ENCODE peak calls at places on chromosomes 16 and 17, in seven cellular contexts. One of them, this sample, is unnamed.

GRCh38 chr17:73678999-73679398 is 34.8 kb upstream of the SDK2 start:
- DNase-seq in mesothelial cell of epicardium: no peak
- DNase-seq in breast epithelium: no peak
- DNase-seq in HFFc6: no peak
- DNase-seq in sigmoid colon: no peak
- DNase-seq in AG04450: no peak
- DNase-seq in epithelial cell of esophagus: no peak
- DNase-seq in this sample: no peak

GRCh38 chr17:82230627-82231311 is 1.9 kb downstream of the SLC16A3 start:
- DNase-seq in mesothelial cell of epicardium: peak
- DNase-seq in breast epithelium: peak
- DNase-seq in HFFc6: peak
- DNase-seq in sigmoid colon: peak
- DNase-seq in AG04450: no peak
- DNase-seq in epithelial cell of esophagus: peak
- DNase-seq in this sample: peak

GRCh38 chr17:80361495-80362220 is 53.3 kb upstream of the ENDOV start:
- DNase-seq in mesothelial cell of epicardium: no peak
- DNase-seq in breast epithelium: no peak
- DNase-seq in HFFc6: no peak
- DNase-seq in sigmoid colon: peak
- DNase-seq in AG04450: no peak
- DNase-seq in epithelial cell of esophagus: peak
- DNase-seq in this sample: no peak

GRCh38 chr16:73052441-73053030 is 4.6 kb upstream of the ZFHX3 start:
- DNase-seq in mesothelial cell of epicardium: no peak
- DNase-seq in breast epithelium: no peak
- DNase-seq in HFFc6: no peak
- DNase-seq in sigmoid colon: peak
- DNase-seq in AG04450: no peak
- DNase-seq in epithelial cell of esophagus: no peak
- DNase-seq in this sample: no peak

GRCh38 chr16:66714659-66715307 is 18.2 kb upstream of the CMTM4 start:
- DNase-seq in mesothelial cell of epicardium: no peak
- DNase-seq in breast epithelium: no peak
- DNase-seq in HFFc6: no peak
- DNase-seq in sigmoid colon: peak
- DNase-seq in AG04450: no peak
- DNase-seq in epithelial cell of esophagus: peak
- DNase-seq in this sample: no peak

GRCh38 chr16:1991135-1991551 is 1.4 kb downstream of the SYNGR3 start:
- DNase-seq in mesothelial cell of epicardium: no peak
- DNase-seq in breast epithelium: no peak
- DNase-seq in HFFc6: no peak
- DNase-seq in sigmoid colon: no peak
- DNase-seq in AG04450: no peak
- DNase-seq in epithelial cell of esophagus: no peak
- DNase-seq in this sample: no peak

GRCh38 chr17:39757931-39758873 is 20.5 kb downstream of the GRB7 start:
- DNase-seq in mesothelial cell of epicardium: no peak
- DNase-seq in breast epithelium: no peak
- DNase-seq in HFFc6: no peak
- DNase-seq in sigmoid colon: peak
- DNase-seq in AG04450: no peak
- DNase-seq in epithelial cell of esophagus: no peak
- DNase-seq in this sample: no peak

GRCh38 chr16:2036200-2036966 is 9.7 kb downstream of the NHERF2 start:
- DNase-seq in mesothelial cell of epicardium: no peak
- DNase-seq in breast epithelium: no peak
- DNase-seq in HFFc6: no peak
- DNase-seq in sigmoid colon: peak
- DNase-seq in AG04450: no peak
- DNase-seq in epithelial cell of esophagus: no peak
- DNase-seq in this sample: no peak

GRCh38 chr16:9183682-9184353 is 92.4 kb downstream of the HAPSTR1 start:
- DNase-seq in mesothelial cell of epicardium: no peak
- DNase-seq in breast epithelium: no peak
- DNase-seq in HFFc6: no peak
- DNase-seq in sigmoid colon: no peak
- DNase-seq in AG04450: no peak
- DNase-seq in epithelial cell of esophagus: no peak
- DNase-seq in this sample: no peak

GRCh38 chr17:80797741-80798594 is 193.7 kb upstream of the CHMP6 start:
- DNase-seq in mesothelial cell of epicardium: no peak
- DNase-seq in breast epithelium: no peak
- DNase-seq in HFFc6: no peak
- DNase-seq in sigmoid colon: no peak
- DNase-seq in AG04450: no peak
- DNase-seq in epithelial cell of esophagus: no peak
- DNase-seq in this sample: no peak

GRCh38 chr17:51647873-51648272 is 387.5 kb downstream of the UTP18 start:
- DNase-seq in mesothelial cell of epicardium: no peak
- DNase-seq in breast epithelium: no peak
- DNase-seq in HFFc6: no peak
- DNase-seq in sigmoid colon: no peak
- DNase-seq in AG04450: no peak
- DNase-seq in epithelial cell of esophagus: peak
- DNase-seq in this sample: no peak

GRCh38 chr16:70553175-70553574 is 29.6 kb downstream of the SF3B3 start:
- DNase-seq in mesothelial cell of epicardium: no peak
- DNase-seq in breast epithelium: no peak
- DNase-seq in HFFc6: peak
- DNase-seq in sigmoid colon: no peak
- DNase-seq in AG04450: no peak
- DNase-seq in epithelial cell of esophagus: peak
- DNase-seq in this sample: no peak

GRCh38 chr16:48126801-48127644 is 28.8 kb downstream of the ABCC12 start:
- DNase-seq in mesothelial cell of epicardium: no peak
- DNase-seq in breast epithelium: no peak
- DNase-seq in HFFc6: peak
- DNase-seq in sigmoid colon: no peak
- DNase-seq in AG04450: peak
- DNase-seq in epithelial cell of esophagus: peak
- DNase-seq in this sample: no peak

GRCh38 chr17:50872710-50873424 is 6.7 kb upstream of the TOB1 start:
- DNase-seq in mesothelial cell of epicardium: no peak
- DNase-seq in breast epithelium: peak
- DNase-seq in HFFc6: peak
- DNase-seq in sigmoid colon: peak
- DNase-seq in AG04450: no peak
- DNase-seq in epithelial cell of esophagus: peak
- DNase-seq in this sample: no peak

GRCh38 chr16:78444-79145 is 570 bp downstream of the MPG start:
- DNase-seq in mesothelial cell of epicardium: no peak
- DNase-seq in breast epithelium: no peak
- DNase-seq in HFFc6: peak
- DNase-seq in sigmoid colon: peak
- DNase-seq in AG04450: no peak
- DNase-seq in epithelial cell of esophagus: peak
- DNase-seq in this sample: no peak

GRCh38 chr17:9611557-9611956 is 33.8 kb upstream of the USP43 start:
- DNase-seq in mesothelial cell of epicardium: no peak
- DNase-seq in breast epithelium: no peak
- DNase-seq in HFFc6: no peak
- DNase-seq in sigmoid colon: no peak
- DNase-seq in AG04450: no peak
- DNase-seq in epithelial cell of esophagus: no peak
- DNase-seq in this sample: no peak

GRCh38 chr17:76888661-76889060 is 20.5 kb downstream of the MGAT5B start:
- DNase-seq in mesothelial cell of epicardium: no peak
- DNase-seq in breast epithelium: no peak
- DNase-seq in HFFc6: no peak
- DNase-seq in sigmoid colon: no peak
- DNase-seq in AG04450: no peak
- DNase-seq in epithelial cell of esophagus: no peak
- DNase-seq in this sample: no peak

GRCh38 chr17:74859439-74860228 is at the start of gene GRIN2C:
- DNase-seq in mesothelial cell of epicardium: no peak
- DNase-seq in breast epithelium: no peak
- DNase-seq in HFFc6: no peak
- DNase-seq in sigmoid colon: no peak
- DNase-seq in AG04450: no peak
- DNase-seq in epithelial cell of esophagus: no peak
- DNase-seq in this sample: no peak
- TF ChIP-seq CTCF in mesothelial cell of epicardium: peak
- TF ChIP-seq CTCF in breast epithelium: no peak
- TF ChIP-seq CTCF in HFFc6: peak
- TF ChIP-seq CTCF in sigmoid colon: no peak
- TF ChIP-seq CTCF in AG04450: no peak
- TF ChIP-seq CTCF in epithelial cell of esophagus: no peak
- TF ChIP-seq CTCF in this sample: peak

GRCh38 chr17:38729886-38730525 is at the start of gene CISD3:
- DNase-seq in mesothelial cell of epicardium: no peak
- DNase-seq in breast epithelium: peak
- DNase-seq in HFFc6: peak
- DNase-seq in sigmoid colon: peak
- DNase-seq in AG04450: peak
- DNase-seq in epithelial cell of esophagus: peak
- DNase-seq in this sample: peak
- TF ChIP-seq CTCF in mesothelial cell of epicardium: peak
- TF ChIP-seq CTCF in breast epithelium: no peak
- TF ChIP-seq CTCF in HFFc6: peak
- TF ChIP-seq CTCF in sigmoid colon: peak
- TF ChIP-seq CTCF in AG04450: peak
- TF ChIP-seq CTCF in epithelial cell of esophagus: peak
- TF ChIP-seq CTCF in this sample: peak

GRCh38 chr17:20702692-20703091 is 123.2 kb downstream of the CDRT15L2 start:
- DNase-seq in mesothelial cell of epicardium: no peak
- DNase-seq in breast epithelium: no peak
- DNase-seq in HFFc6: no peak
- DNase-seq in sigmoid colon: no peak
- DNase-seq in AG04450: no peak
- DNase-seq in epithelial cell of esophagus: no peak
- DNase-seq in this sample: no peak
- TF ChIP-seq CTCF in mesothelial cell of epicardium: no peak
- TF ChIP-seq CTCF in breast epithelium: no peak
- TF ChIP-seq CTCF in HFFc6: no peak
- TF ChIP-seq CTCF in sigmoid colon: no peak
- TF ChIP-seq CTCF in AG04450: no peak
- TF ChIP-seq CTCF in epithelial cell of esophagus: no peak
- TF ChIP-seq CTCF in this sample: no peak

DNA sequence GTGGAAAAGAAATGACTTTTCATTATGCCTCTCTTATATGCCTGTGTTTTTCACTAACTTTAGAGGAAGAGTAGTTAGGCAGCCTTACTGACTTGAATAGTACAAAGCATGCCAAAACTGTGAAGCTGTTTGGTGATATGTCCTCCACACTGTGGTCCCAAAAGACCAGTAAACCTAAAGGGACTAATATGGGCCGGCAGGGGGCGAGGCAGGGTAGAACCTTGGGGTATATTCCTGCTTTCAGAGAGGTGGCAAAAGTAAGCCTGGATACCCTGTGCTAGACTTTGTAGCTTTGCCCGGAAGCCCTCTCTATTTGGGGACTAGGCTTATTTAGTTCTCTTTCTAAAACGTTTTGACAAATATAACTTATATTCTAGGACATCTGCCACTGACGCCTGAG is 36.5 kb upstream of the VWA3A start:
- DNase-seq in mesothelial cell of epicardium: no peak
- DNase-seq in breast epithelium: no peak
- DNase-seq in HFFc6: no peak
- DNase-seq in sigmoid colon: no peak
- DNase-seq in AG04450: no peak
- DNase-seq in epithelial cell of esophagus: peak
- DNase-seq in this sample: no peak
- TF ChIP-seq CTCF in mesothelial cell of epicardium: no peak
- TF ChIP-seq CTCF in breast epithelium: no peak
- TF ChIP-seq CTCF in HFFc6: no peak
- TF ChIP-seq CTCF in sigmoid colon: no peak
- TF ChIP-seq CTCF in AG04450: no peak
- TF ChIP-seq CTCF in epithelial cell of esophagus: peak
- TF ChIP-seq CTCF in this sample: peak

This sample was measured in progenitor cell of endocrine pancreas.